ENCODE peak calls at places on chromosomes 3 and 15, in eight cellular contexts. R is pancreas; O is aorta; B is upper lobe of left lung; W is lower lobe of right lung; M is CD4-positive, CD25-positive, alpha-beta regulatory T cell; P is psoas muscle; E is right lobe of liver. Y is an unnamed sample.

GRCh38 chr3:46386206-46386605 is 15.5 kb downstream of the CCR5 start:
- ATAC-seq in P (no peak), O (no peak), M (no peak), R (peak), E (peak), B (peak), W (peak), Y (no peak)

GRCh38 chr15:78244101-78244500 is 9.7 kb upstream of the ACSBG1 start:
- ATAC-seq in R (no peak), E (no peak), P (no peak), W (no peak), M (no peak), B (no peak), O (no peak), Y (no peak)

GRCh38 chr3:196280689-196281463 is 6.7 kb downstream of the PCYT1A start:
- ATAC-seq in E (no peak), P (peak), B (no peak), M (no peak), W (no peak), O (no peak), R (no peak), Y (no peak)

GRCh38 chr3:112773864-112774263 is 72.8 kb downstream of the CD200R1L start:
- ATAC-seq in O (no peak), R (no peak), E (no peak), P (no peak), M (peak), B (no peak), W (peak), Y (no peak)

GRCh38 chr15:91947370-91947769 is 93.9 kb downstream of the SLCO3A1 start:
- ATAC-seq in R (peak), B (no peak), E (no peak), M (no peak), P (no peak), W (peak), O (no peak), Y (no peak)

GRCh38 chr3:39638286-39638685 is 170.8 kb downstream of the MOBP start:
- ATAC-seq in O (no peak), P (no peak), B (no peak), W (no peak), M (no peak), E (peak), R (no peak), Y (no peak)

GRCh38 chr15:61831505-61831921 is 228.7 kb downstream of the VPS13C start:
- ATAC-seq in O (no peak), R (no peak), E (no peak), M (no peak), P (peak), B (no peak), W (no peak), Y (no peak)

GRCh38 chr3:31399270-31399669 is 133.5 kb upstream of the STT3B start:
- ATAC-seq in R (no peak), B (no peak), O (no peak), W (no peak), M (peak), P (no peak), E (no peak), Y (no peak)

GRCh38 chr15:52095597-52096262 is 16.8 kb downstream of the BCL2L10 start:
- ATAC-seq in O (peak), M (no peak), W (peak), E (no peak), R (peak), B (no peak), P (no peak), Y (peak)

GRCh38 chr3:43194490-43195115 is 88.7 kb upstream of the POMGNT2 start:
- ATAC-seq in M (peak), W (peak), O (no peak), R (peak), E (peak), P (no peak), B (peak), Y (no peak)

GRCh38 chr3:4270726-4271125 is 32.4 kb upstream of the SETMAR start:
- ATAC-seq in E (no peak), P (no peak), R (no peak), O (no peak), W (no peak), B (no peak), M (no peak), Y (no peak)

GRCh38 chr3:186935133-186935532 is 4.8 kb downstream of the ST6GAL1 start:
- ATAC-seq in B (no peak), W (no peak), R (no peak), E (no peak), M (no peak), O (no peak), P (no peak), Y (no peak)

GRCh38 chr15:96252148-96252547 is 78.4 kb upstream of the NR2F2 start:
- ATAC-seq in M (no peak), E (no peak), R (no peak), W (peak), O (no peak), B (peak), P (no peak), Y (no peak)

GRCh38 chr15:31435891-31436628 is 109.4 kb downstream of the KLF13 start:
- ATAC-seq in P (peak), O (peak), B (no peak), M (no peak), E (peak), R (peak), W (no peak), Y (peak)

GRCh38 chr3:10232138-10232537 is 16.1 kb upstream of the TATDN2 start:
- ATAC-seq in B (peak), O (no peak), E (peak), M (no peak), W (peak), P (no peak), R (peak), Y (no peak)

GRCh38 chr3:195823286-195823685 is 11.6 kb upstream of the MUC4 start:
- ATAC-seq in R (peak), B (peak), M (no peak), W (peak), E (no peak), O (no peak), P (no peak), Y (no peak)

GRCh38 chr3:6723205-6723604 is 137.7 kb upstream of the GRM7 start:
- ATAC-seq in B (no peak), W (no peak), R (no peak), M (no peak), P (no peak), O (no peak), E (no peak), Y (no peak)

GRCh38 chr3:81581966-81582599 is 179.4 kb downstream of the GBE1 start:
- ATAC-seq in W (peak), B (no peak), M (no peak), R (peak), P (peak), E (peak), O (no peak), Y (no peak)

GRCh38 chr15:90039996-90040395 is 38.9 kb downstream of the ZNF710 start:
- ATAC-seq in M (no peak), E (peak), R (no peak), B (no peak), W (no peak), P (no peak), O (no peak), Y (no peak)

GRCh38 chr3:175102161-175102560 is 243.0 kb downstream of the NAALADL2 start:
- ATAC-seq in R (no peak), M (no peak), E (no peak), O (no peak), P (no peak), W (no peak), B (no peak), Y (no peak)

GRCh38 chr15:91515188-91515754 is 338.2 kb upstream of the SLCO3A1 start:
- ATAC-seq in W (peak), B (no peak), P (peak), O (no peak), E (peak), M (no peak), R (peak), Y (peak)

GRCh38 chr3:124985358-124985757 is 50.8 kb upstream of the MUC13 start:
- ATAC-seq in M (no peak), W (peak), O (no peak), B (no peak), P (no peak), E (peak), R (peak), Y (peak)

DNA sequence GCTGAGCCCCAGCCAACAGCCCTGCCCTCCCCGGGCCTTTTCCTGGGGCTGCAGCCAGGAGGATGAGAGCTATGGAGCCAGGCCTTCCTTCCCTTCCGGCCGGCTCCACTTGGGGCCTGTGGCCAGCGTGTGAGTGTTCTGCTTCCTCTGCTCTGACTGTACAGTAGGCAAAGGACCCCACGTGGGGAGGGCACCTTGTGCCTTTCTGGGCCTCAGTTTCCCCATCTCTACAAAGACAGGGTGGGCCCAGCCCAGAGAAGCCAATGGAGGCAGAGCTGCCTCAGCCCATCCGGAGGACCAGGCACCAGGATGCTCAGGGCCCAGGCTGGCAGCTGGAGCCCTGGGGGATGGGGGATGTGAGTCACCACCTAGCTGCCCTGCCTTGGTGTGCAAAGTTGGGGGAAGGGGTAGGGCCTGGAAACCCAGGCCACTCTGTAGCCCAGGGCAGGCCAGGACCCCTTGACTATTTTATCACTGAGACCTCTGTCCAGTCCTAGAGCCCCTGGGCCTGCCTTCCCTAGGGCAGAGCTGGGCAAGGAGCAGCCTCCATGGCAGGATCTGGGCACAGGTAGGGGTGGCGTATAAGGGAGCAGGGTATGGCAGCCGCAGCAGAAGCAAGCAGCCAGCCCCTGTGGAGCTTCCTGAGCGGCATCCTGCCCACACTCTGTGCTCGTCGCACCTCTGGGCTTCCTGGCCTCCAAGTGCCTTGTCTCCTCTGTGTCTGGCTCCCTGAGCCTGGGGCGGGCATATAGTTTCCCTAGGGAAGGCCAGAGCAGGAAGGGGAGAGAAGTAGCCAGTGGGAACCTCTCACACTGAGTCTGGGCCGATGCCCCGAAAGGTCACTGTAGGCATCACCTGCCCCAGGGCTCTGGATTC is 1.8 kb downstream of the PSTPIP1 start:
- ATAC-seq in P (peak), R (peak), W (peak), O (peak), M (peak), B (peak), E (peak), Y (peak)
- H3K4me3 ChIP-seq in P (peak), R (no peak), W (peak), O (no peak), M (peak), B (peak), E (peak), Y (no peak)

GRCh38 chr3:153970047-153970446 is 151.1 kb upstream of the ARHGEF26 start:
- ATAC-seq in O (no peak), W (no peak), R (no peak), E (no peak), M (no peak), B (no peak), P (no peak), Y (no peak)

GRCh38 chr3:153974614-153975013 is 146.6 kb upstream of the ARHGEF26 start:
- ATAC-seq in R (no peak), P (no peak), O (no peak), B (no peak), E (no peak), M (no peak), W (no peak), Y (no peak)

GRCh38 chr3:153973722-153974121 is 147.5 kb upstream of the ARHGEF26 start:
- ATAC-seq in P (no peak), E (no peak), B (no peak), M (no peak), O (no peak), R (no peak), W (no peak), Y (no peak)

GRCh38 chr3:153970735-153971347 is 150.3 kb upstream of the ARHGEF26 start:
- ATAC-seq in B (no peak), E (no peak), O (no peak), W (no peak), R (no peak), M (no peak), P (no peak), Y (no peak)

DNA sequence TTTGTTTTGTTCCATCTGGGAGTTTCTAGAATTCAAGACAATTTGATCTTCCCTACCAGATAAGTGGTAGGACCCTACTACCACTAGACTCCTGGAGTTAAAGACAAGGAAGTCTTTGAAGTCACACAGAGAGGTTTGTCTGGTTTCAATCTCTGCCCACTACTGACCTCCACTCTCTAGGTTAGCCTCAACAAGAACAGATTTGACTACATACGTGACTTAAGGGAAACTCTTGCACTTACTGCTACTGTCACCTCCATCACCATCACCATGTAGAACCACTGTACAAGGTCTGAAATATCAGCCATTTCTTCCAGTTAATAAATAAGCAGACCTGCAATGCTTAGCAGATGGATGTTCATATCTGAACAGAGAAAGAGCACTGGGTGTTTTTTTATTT is 148.3 kb upstream of the ARHGEF26 start:
- ATAC-seq in B (no peak), P (no peak), W (no peak), M (no peak), E (no peak), O (no peak), R (no peak), Y (no peak)
- H3K4me3 ChIP-seq in B (no peak), P (no peak), W (no peak), M (no peak), E (no peak), O (no peak), R (no peak), Y (no peak)

DNA sequence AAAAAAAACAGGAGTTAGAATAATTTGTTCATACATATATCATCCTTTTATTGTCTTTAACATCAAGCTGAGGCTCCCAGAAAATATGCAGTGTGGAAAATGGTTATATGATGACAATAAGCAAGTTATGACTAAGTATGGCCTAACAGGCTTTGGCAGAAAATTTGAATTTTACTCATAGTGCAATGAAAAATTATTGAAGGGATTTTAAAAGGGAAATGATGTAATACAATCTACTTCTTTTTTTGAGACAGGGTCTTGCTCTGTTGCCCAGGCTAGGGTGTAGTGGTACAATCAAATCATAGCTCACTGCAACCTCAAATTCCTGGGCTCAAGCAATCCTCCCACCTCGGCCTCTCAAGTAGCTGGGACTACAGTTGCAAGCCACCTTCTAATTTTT is 78.7 kb downstream of the FAIM start:
- ATAC-seq in O (no peak), E (no peak), P (no peak), W (peak), M (no peak), B (no peak), R (no peak), Y (no peak)
- H3K4me3 ChIP-seq in O (no peak), E (no peak), P (no peak), W (no peak), M (no peak), B (no peak), R (no peak), Y (no peak)

GRCh38 chr3:161107311-161107710 is 2.2 kb upstream of the B3GALNT1 start:
- ATAC-seq in B (no peak), M (no peak), R (no peak), P (no peak), E (no peak), O (no peak), W (no peak), Y (no peak)

GRCh38 chr3:161108840-161109239 is 3.7 kb upstream of the B3GALNT1 start:
- ATAC-seq in E (no peak), P (no peak), R (no peak), B (no peak), W (no peak), O (no peak), M (no peak), Y (no peak)

GRCh38 chr3:161101609-161102008 is 3.5 kb downstream of the B3GALNT1 start:
- ATAC-seq in W (no peak), B (no peak), P (no peak), E (no peak), O (no peak), R (no peak), M (no peak), Y (no peak)

GRCh38 chr3:161100994-161101393 is 4.2 kb downstream of the B3GALNT1 start:
- ATAC-seq in R (no peak), O (no peak), W (peak), P (no peak), E (peak), B (peak), M (no peak), Y (no peak)

GRCh38 chr3:161104561-161105551 is at the start of gene B3GALNT1:
- ATAC-seq in E (peak), W (peak), O (peak), R (peak), B (peak), M (peak), P (peak), Y (peak)
- H3K4me3 ChIP-seq in E (peak), W (peak), O (peak), R (peak), B (peak), M (no peak), P (peak), Y (peak)

DNA sequence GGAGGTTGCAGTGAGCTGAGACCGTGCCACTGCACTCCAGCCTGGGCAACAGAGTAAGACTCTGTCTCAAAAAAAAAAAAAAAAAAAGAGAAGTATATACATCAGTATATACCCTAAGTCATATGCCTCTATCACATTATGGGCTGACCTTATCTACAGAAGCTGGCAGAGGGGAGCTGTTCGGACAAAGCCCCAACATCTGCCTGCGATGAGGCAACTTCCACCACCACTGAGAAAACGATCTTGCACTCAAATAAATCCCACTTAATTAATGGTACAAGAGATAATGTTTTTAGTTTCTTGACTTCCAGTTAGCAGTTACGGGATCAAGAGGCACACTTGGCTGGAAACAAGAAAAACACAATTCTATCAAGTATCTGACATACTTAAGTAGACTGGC is 2.2 kb downstream of the GLT8D1 start:
- ATAC-seq in M (no peak), B (no peak), R (no peak), E (no peak), W (no peak), O (no peak), P (no peak), Y (no peak)
- H3K4me3 ChIP-seq in M (no peak), B (no peak), R (no peak), E (no peak), W (no peak), O (no peak), P (no peak), Y (no peak)

DNA sequence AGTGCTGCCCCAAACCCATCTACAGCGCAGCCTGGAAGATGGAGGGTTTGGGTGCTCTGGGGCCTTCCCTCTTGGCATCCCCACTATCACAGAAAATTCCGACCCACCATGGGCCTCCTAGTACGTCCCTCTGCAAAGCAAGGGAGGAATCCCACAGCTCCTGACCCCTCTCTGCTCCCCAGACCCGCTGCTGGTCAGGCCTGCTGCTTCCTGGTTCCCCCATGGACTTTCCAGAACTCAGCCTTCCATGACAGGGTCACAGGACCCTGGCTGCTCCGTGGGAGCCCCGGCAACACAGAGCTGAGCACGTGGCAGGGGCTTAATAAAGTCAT is 3.1 kb upstream of the LOXL1 start:
- ATAC-seq in P (no peak), O (no peak), W (no peak), B (no peak), E (no peak), M (no peak), R (no peak), Y (no peak)
- H3K4me3 ChIP-seq in P (no peak), O (no peak), W (no peak), B (no peak), E (no peak), M (no peak), R (no peak), Y (no peak)

GRCh38 chr3:99945328-99945995 is 127.8 kb downstream of the CMSS1 start:
- ATAC-seq in W (peak), O (peak), E (no peak), P (peak), R (peak), B (no peak), M (no peak), Y (no peak)
- H3K4me3 ChIP-seq in W (no peak), O (no peak), E (no peak), P (no peak), R (no peak), B (no peak), M (no peak), Y (no peak)

DNA sequence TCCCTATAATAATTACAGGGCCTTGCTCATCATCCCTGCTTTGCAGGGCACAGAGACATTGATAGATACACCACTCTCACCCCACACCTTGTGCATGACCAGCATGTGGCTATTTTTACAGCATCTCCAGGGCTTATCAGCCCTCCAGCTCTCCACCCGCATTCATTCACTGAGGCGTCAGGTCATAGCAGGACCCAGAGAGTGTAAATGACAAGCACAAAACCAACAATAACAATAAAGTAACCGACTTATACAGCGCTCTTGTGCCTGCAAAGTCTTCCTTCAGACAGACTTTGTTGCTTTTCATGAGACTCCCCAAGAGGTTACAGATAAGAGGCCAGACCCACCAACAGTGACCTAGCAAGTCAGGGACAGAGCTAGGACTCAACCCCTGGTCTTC is 80.7 kb downstream of the TLE3 start:
- ATAC-seq in R (no peak), E (no peak), O (no peak), M (no peak), B (no peak), W (no peak), P (no peak), Y (no peak)
- H3K4me3 ChIP-seq in R (no peak), E (no peak), O (no peak), M (no peak), B (no peak), W (no peak), P (no peak), Y (no peak)

DNA sequence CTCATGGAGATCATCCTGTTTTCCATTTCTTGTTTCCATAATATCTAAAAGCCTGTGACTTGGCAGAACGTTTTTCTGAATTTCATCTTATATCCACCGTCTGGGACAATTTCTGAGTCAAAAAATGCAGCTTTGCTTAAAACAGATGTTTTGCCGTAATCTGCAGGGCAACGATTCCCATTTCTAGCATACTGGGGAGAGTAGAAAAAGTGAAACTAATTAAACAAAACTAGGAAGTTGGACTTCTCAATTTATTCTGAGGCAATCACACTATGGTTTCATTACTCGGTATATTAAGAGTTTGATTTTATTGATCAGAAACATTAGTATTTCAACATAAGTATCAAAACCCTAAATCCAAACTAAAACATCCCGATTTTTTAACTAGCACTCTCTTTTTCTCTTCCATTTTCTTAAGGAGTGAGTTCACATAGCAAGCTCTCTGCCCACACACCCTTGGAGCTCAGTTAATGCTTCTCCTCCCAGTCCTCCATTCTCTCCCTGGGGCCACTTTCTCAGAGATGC is 33.6 kb downstream of the SPATA12 start:
- ATAC-seq in B (no peak), R (no peak), M (no peak), O (no peak), E (no peak), P (no peak), W (no peak), Y (no peak)
- H3K4me3 ChIP-seq in B (no peak), R (no peak), M (no peak), O (no peak), E (no peak), P (no peak), W (peak), Y (no peak)

Y was measured in gastroesophageal sphincter.